ENCODE peak calls at places on chromosomes 7 and 10, in ten cellular contexts. M, R, W, L, O, Q, X, G, Y and E are unnamed samples.

GRCh38 chr7:46411236-46411635 is 490.2 kb upstream of the IGFBP3 start:
- DNase-seq in M (no peak), R (no peak), W (no peak), L (no peak), O (no peak), Q (no peak), X (no peak), G (no peak), Y (no peak), E (no peak)

GRCh38 chr7:94190599-94191061 is 186.5 kb upstream of the BET1 start:
- DNase-seq in M (no peak), R (no peak), W (peak; percentile 94), L (peak; percentile 94), O (no peak), Q (peak; percentile 81), X (no peak), G (peak; percentile 98), Y (peak; percentile 40), E (no peak)

GRCh38 chr10:91006752-91007346 is 86.0 kb upstream of the ANKRD1 start:
- DNase-seq in M (no peak), R (peak; percentile 88), W (no peak), L (no peak), O (no peak), Q (no peak), X (no peak), G (no peak), Y (no peak), E (peak; percentile 34)

GRCh38 chr7:7176421-7177043 is 5.8 kb upstream of the C1GALT1 start:
- DNase-seq in M (no peak), R (no peak), W (peak; percentile 80), L (peak; percentile 95), O (no peak), Q (peak; percentile 73), X (no peak), G (peak; percentile 91), Y (peak; percentile 96), E (no peak)

GRCh38 chr10:118904284-118904683 is 125.2 kb upstream of the NANOS1 start:
- DNase-seq in M (no peak), R (no peak), W (no peak), L (no peak), O (no peak), Q (no peak), X (no peak), G (no peak), Y (no peak), E (no peak)

GRCh38 chr10:12483996-12484944 is 134.9 kb downstream of the CAMK1D start:
- DNase-seq in M (no peak), R (no peak), W (no peak), L (no peak), O (no peak), Q (peak; percentile 53), X (no peak), G (no peak), Y (no peak), E (peak; percentile 3)

GRCh38 chr10:73886085-73886529 is 11.8 kb upstream of the CAMK2G start:
- DNase-seq in M (peak; percentile 59), R (peak; percentile 74), W (peak; percentile 87), L (peak; percentile 84), O (peak; percentile 89), Q (peak; percentile 84), X (peak; percentile 78), G (peak; percentile 82), Y (peak; percentile 83), E (peak; percentile 19)

GRCh38 chr10:46542567-46543323 is 13.7 kb downstream of the GPRIN2 start:
- DNase-seq in M (no peak), R (no peak), W (no peak), L (no peak), O (peak; percentile 75), Q (no peak), X (peak; percentile 49), G (no peak), Y (no peak), E (no peak)

GRCh38 chr7:86248977-86249376 is 394.7 kb upstream of the GRM3 start:
- DNase-seq in M (no peak), R (no peak), W (no peak), L (no peak), O (no peak), Q (no peak), X (no peak), G (no peak), Y (no peak), E (no peak)

GRCh38 chr7:2258661-2259365 is 16.8 kb downstream of the NUDT1 start:
- DNase-seq in M (no peak), R (no peak), W (no peak), L (no peak), O (no peak), Q (no peak), X (no peak), G (no peak), Y (no peak), E (no peak)

GRCh38 chr7:151082151-151083070 is 882 bp downstream of the TMUB1 start:
- DNase-seq in M (no peak), R (no peak), W (no peak), L (no peak), O (no peak), Q (no peak), X (no peak), G (no peak), Y (peak; percentile 61), E (no peak)

GRCh38 chr10:79602953-79603352 is 7.8 kb upstream of the SFTPA1 start:
- DNase-seq in M (no peak), R (no peak), W (no peak), L (no peak), O (no peak), Q (no peak), X (no peak), G (no peak), Y (no peak), E (no peak)